ENCODE peak calls at places on chromosomes 3 and 15, in four cellular contexts. I is A549, U is astrocyte of the spinal cord, J is heart right ventricle. W is an unnamed sample.

GRCh38 chr15:49530106-49530505 is 90.5 kb downstream of the FAM227B start:
- DNase-seq in I (peak), U (no peak), J (no peak), W (no peak)

GRCh38 chr3:167814441-167814951 is 79.0 kb downstream of the SERPINI1 start:
- DNase-seq in I (peak), U (peak), J (no peak), W (peak)

GRCh38 chr15:85151861-85152260 is 170.2 kb downstream of the PDE8A start:
- DNase-seq in I (no peak), U (no peak), J (no peak), W (no peak)

GRCh38 chr15:39944711-39945110 is 10.8 kb downstream of the EIF2AK4 start:
- DNase-seq in I (no peak), U (peak), J (no peak), W (peak)

GRCh38 chr15:32029862-32030781 is at the start of gene CHRNA7:
- DNase-seq in I (peak), U (peak), J (peak), W (peak)

GRCh38 chr15:38217181-38217580 is 35.5 kb upstream of the SPRED1 start:
- DNase-seq in I (peak), U (peak), J (no peak), W (peak)

GRCh38 chr3:74281705-74282104 is 332.8 kb downstream of the CNTN3 start:
- DNase-seq in I (no peak), U (no peak), J (no peak), W (no peak)

GRCh38 chr15:76376816-76377215 is 40.2 kb downstream of the ISL2 start:
- DNase-seq in I (no peak), U (no peak), J (no peak), W (no peak)

GRCh38 chr3:12768579-12769527 is 9.8 kb upstream of the TMEM40 start:
- DNase-seq in I (no peak), U (no peak), J (no peak), W (no peak)

GRCh38 chr15:84736375-84736774 is 12.0 kb upstream of the ZNF592 start:
- DNase-seq in I (no peak), U (no peak), J (no peak), W (no peak)

GRCh38 chr3:139480585-139480984 is 4.3 kb upstream of the RBP2 start:
- DNase-seq in I (no peak), U (no peak), J (no peak), W (no peak)

GRCh38 chr15:39787479-39787878 is 4.8 kb upstream of the FSIP1 start:
- DNase-seq in I (no peak), U (peak), J (no peak), W (peak)

GRCh38 chr3:143811602-143812001 is 36.7 kb downstream of the SLC9A9 start:
- DNase-seq in I (no peak), U (no peak), J (peak), W (no peak)

GRCh38 chr3:47910777-47911440 is 105.3 kb downstream of the MAP4 start:
- DNase-seq in I (peak), U (peak), J (no peak), W (peak)

GRCh38 chr15:93428135-93428534 is 339.1 kb upstream of the RGMA start:
- DNase-seq in I (no peak), U (no peak), J (no peak), W (no peak)

GRCh38 chr15:95127356-95127755 is 896.0 kb downstream of the MCTP2 start:
- DNase-seq in I (no peak), U (no peak), J (no peak), W (peak)

GRCh38 chr3:14166877-14167605 is 11.4 kb downstream of the XPC start:
- DNase-seq in I (no peak), U (no peak), J (no peak), W (peak)

GRCh38 chr3:188683032-188683491 is 488.7 kb upstream of the TPRG1 start:
- DNase-seq in I (no peak), U (peak), J (no peak), W (peak)

GRCh38 chr15:93424131-93424530 is 335.1 kb upstream of the RGMA start:
- DNase-seq in I (no peak), U (no peak), J (no peak), W (no peak)

GRCh38 chr15:63246691-63247464 is 30.5 kb upstream of the APH1B start:
- DNase-seq in I (peak), U (peak), J (no peak), W (peak)

GRCh38 chr3:89216021-89216739 is 108.8 kb downstream of the EPHA3 start:
- DNase-seq in I (no peak), U (peak), J (no peak), W (peak)

GRCh38 chr3:120298996-120299395 is 14.0 kb upstream of the GPR156 start:
- DNase-seq in I (no peak), U (no peak), J (no peak), W (no peak)

GRCh38 chr3:67349551-67350174 is 304.7 kb downstream of the SUCLG2 start:
- DNase-seq in I (no peak), U (peak), J (no peak), W (no peak)

GRCh38 chr15:79403501-79403900 is 28.6 kb upstream of the MINAR1 start:
- DNase-seq in I (no peak), U (no peak), J (no peak), W (no peak)

GRCh38 chr15:74784854-74785715 is 3.2 kb downstream of the CSK start:
- DNase-seq in I (no peak), U (no peak), J (no peak), W (no peak)

GRCh38 chr3:171374661-171375285 is 85.4 kb downstream of the TNIK start:
- DNase-seq in I (no peak), U (peak), J (no peak), W (peak)

GRCh38 chr3:3013299-3013698 is 96.9 kb downstream of the IL5RA start:
- DNase-seq in I (peak), U (no peak), J (no peak), W (no peak)

GRCh38 chr3:57659004-57659672 is 33.7 kb downstream of the DENND6A start:
- DNase-seq in I (no peak), U (no peak), J (no peak), W (peak)

GRCh38 chr3:7432610-7433009 is 571.7 kb downstream of the GRM7 start:
- DNase-seq in I (no peak), U (no peak), J (no peak), W (no peak)

GRCh38 chr3:63492464-63492863 is 160.0 kb upstream of the SNTN start:
- DNase-seq in I (no peak), U (no peak), J (no peak), W (no peak)

GRCh38 chr3:42159706-42160472 is 68.7 kb downstream of the TRAK1 start:
- DNase-seq in I (peak), U (no peak), J (peak), W (peak)

GRCh38 chr15:39788800-39789565 is 6.3 kb upstream of the FSIP1 start:
- DNase-seq in I (no peak), U (no peak), J (no peak), W (no peak)

GRCh38 chr3:69058180-69058946 is 6.2 kb upstream of the TMF1 start:
- DNase-seq in I (no peak), U (no peak), J (no peak), W (no peak)

GRCh38 chr3:124859025-124859424 is 28.1 kb downstream of the ITGB5 start:
- DNase-seq in I (peak), U (peak), J (no peak), W (peak)

GRCh38 chr3:150216041-150216811 is 191.9 kb upstream of the TSC22D2 start:
- DNase-seq in I (no peak), U (peak), J (peak), W (no peak)

GRCh38 chr3:70476174-70476573 is 163.7 kb upstream of the MDFIC2 start:
- DNase-seq in I (no peak), U (no peak), J (no peak), W (no peak)

GRCh38 chr3:114714237-114714636 is 420.4 kb downstream of the TIGIT start:
- DNase-seq in I (no peak), U (no peak), J (no peak), W (no peak)

GRCh38 chr15:68517285-68517711 is 61.5 kb upstream of the CORO2B start:
- DNase-seq in I (peak), U (no peak), J (peak), W (no peak)

GRCh38 chr3:193673845-193674244 is 80.8 kb downstream of the OPA1 start:
- DNase-seq in I (no peak), U (no peak), J (no peak), W (no peak)
- TF ChIP-seq CTCF in I (no peak), U (no peak), J (no peak), W (no peak)

GRCh38 chr15:46682969-46683791 is 1034.1 kb upstream of the SEMA6D start:
- DNase-seq in I (no peak), U (no peak), J (no peak), W (no peak)
- H3K4me3 ChIP-seq in I (no peak), U (no peak), J (no peak), W (no peak)

GRCh38 chr3:155741598-155741997 is 3.3 kb downstream of the PLCH1 start:
- DNase-seq in I (no peak), U (no peak), J (no peak), W (no peak)

GRCh38 chr3:155738580-155739076 is 6.2 kb downstream of the PLCH1 start:
- DNase-seq in I (no peak), U (no peak), J (no peak), W (no peak)

GRCh38 chr3:155741081-155741480 is 3.8 kb downstream of the PLCH1 start:
- DNase-seq in I (no peak), U (no peak), J (no peak), W (no peak)

GRCh38 chr3:155737844-155738460 is 6.9 kb downstream of the PLCH1 start:
- DNase-seq in I (peak), U (no peak), J (no peak), W (no peak)

DNA sequence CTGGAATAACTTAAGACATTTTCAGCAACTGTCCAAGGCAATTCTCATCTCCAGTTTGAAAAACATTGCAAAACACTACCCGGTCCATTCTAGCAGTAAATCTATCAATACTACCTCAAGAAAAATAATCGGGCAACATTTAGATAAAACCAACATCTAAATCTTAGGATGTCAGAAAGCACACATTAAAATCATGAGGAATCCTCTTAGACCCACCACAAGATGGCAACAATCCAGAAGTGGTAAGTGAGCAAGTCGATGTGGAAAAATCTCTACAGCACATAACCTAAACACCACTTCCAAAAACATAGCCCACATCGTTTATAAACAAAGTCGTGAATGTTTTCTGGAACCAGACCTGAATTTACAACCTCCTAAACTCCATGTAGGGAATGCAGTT is 5.7 kb downstream of the PLCH1 start:
- DNase-seq in I (peak), U (no peak), J (no peak), W (no peak)
- TF ChIP-seq CTCF in I (peak), U (no peak), J (no peak), W (no peak)

GRCh38 chr3:129277829-129278271 is 820 bp upstream of the HMCES start:
- DNase-seq in I (peak), U (peak), J (no peak), W (peak)
- H3K4me3 ChIP-seq in I (peak), U (no peak), J (peak), W (no peak)

DNA sequence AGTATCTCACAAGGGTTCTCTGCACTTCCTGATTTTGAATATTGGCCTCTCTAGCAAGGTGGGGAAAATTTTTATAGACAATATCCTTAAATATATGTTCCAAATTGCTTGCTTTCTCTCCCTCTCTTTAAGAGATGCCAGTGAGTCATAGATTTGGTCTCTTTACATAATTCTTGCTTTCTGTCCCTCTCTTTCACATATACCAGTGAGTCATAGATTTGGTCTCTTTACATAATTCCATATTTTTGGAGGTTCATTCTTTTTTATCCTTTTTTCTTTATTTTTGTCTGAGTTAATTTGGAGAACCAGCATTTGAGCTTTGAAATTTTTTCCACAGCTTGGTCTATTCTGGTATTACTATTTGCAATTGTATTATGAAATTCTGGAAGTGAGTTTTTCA is 77.7 kb upstream of the NUDT16 start:
- DNase-seq in I (no peak), U (no peak), J (no peak), W (peak)
- TF ChIP-seq CTCF in I (no peak), U (no peak), J (no peak), W (no peak)

DNA sequence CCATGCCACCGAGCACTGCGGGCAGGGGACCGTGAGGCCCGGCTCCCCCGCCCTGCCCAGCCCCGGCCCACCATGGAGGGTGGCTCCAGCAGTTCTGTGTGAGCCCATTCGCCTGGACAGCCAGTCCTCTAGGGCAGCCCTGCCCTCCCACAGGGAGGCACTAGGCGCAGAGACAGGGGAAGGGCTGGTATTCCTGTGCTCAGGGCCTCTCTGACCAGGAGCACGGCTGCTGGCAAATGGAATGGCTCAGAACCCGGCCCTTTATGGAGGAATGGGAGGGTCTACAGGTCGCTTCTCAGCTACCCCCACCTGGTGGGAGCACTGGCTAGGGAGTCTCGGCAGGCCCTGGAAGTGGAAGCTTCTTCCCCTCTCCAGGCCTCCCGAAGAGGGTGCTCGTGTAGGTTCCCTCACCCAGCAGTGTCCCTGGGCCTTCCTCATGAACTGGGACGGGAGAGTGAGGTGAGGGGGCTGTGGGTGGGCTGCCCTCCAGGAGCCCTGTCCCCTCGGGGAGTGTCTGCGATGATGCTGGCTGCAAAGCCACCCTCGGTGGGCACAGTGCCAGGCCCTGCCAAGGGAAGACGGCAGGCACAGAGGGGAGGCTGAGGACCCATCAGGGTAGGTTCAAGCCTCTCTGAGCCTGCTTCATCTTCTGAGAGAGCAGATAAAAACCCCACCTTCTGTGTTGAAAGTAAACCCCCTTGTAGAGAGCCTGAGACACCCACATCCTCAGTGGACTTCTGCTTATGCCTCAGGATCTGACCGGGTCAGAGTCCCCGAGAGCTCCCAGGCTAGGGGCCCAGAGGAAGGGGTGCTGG is 1.5 kb downstream of the MELTF start:
- DNase-seq in I (no peak), U (no peak), J (no peak), W (no peak)
- H3K4me3 ChIP-seq in I (peak), U (no peak), J (no peak), W (peak)